ENCODE peak calls at places on chromosome 6, in ten cellular contexts. One of them, this sample, is unnamed.

GRCh38 chr6:152188011-152188410 is 380.5 kb downstream of the ESR1 start:
- DNase-seq in amniotic epithelial cell: no peak
- DNase-seq in AG09309: no peak
- DNase-seq in stimulated activated CD8-positive, alpha-beta memory T cell treated with anti-CD3 and anti-CD28 coated beads, Interleukin-7, amount 100 ng/mL, for 1 hour: no peak
- DNase-seq in HCT116: no peak
- DNase-seq in cardiac fibroblast: no peak
- DNase-seq in GM13977: no peak
- DNase-seq in AG10803: no peak
- DNase-seq in testis: no peak
- DNase-seq in right lobe of liver: no peak
- DNase-seq in this sample: no peak

GRCh38 chr6:142302427-142303190 is 802 bp downstream of the ADGRG6 start:
- DNase-seq in cardiac fibroblast: no peak
- DNase-seq in testis: no peak
- DNase-seq in GM13977: no peak
- DNase-seq in HCT116: peak; percentile 53
- DNase-seq in right lobe of liver: peak; percentile 64
- DNase-seq in stimulated activated CD8-positive, alpha-beta memory T cell treated with anti-CD3 and anti-CD28 coated beads, Interleukin-7, amount 100 ng/mL, for 1 hour: no peak
- DNase-seq in AG09309: no peak
- DNase-seq in AG10803: no peak
- DNase-seq in amniotic epithelial cell: no peak
- DNase-seq in this sample: no peak

GRCh38 chr6:33975631-33976424 is 170.1 kb downstream of the GRM4 start:
- DNase-seq in HCT116: no peak
- DNase-seq in stimulated activated CD8-positive, alpha-beta memory T cell treated with anti-CD3 and anti-CD28 coated beads, Interleukin-7, amount 100 ng/mL, for 1 hour: no peak
- DNase-seq in GM13977: no peak
- DNase-seq in cardiac fibroblast: no peak
- DNase-seq in AG09309: no peak
- DNase-seq in AG10803: no peak
- DNase-seq in right lobe of liver: peak; percentile 26
- DNase-seq in amniotic epithelial cell: no peak
- DNase-seq in testis: no peak
- DNase-seq in this sample: no peak

GRCh38 chr6:101912266-101912665 is 518.8 kb downstream of the GRIK2 start:
- DNase-seq in testis: no peak
- DNase-seq in HCT116: no peak
- DNase-seq in amniotic epithelial cell: no peak
- DNase-seq in GM13977: no peak
- DNase-seq in right lobe of liver: no peak
- DNase-seq in cardiac fibroblast: no peak
- DNase-seq in AG09309: no peak
- DNase-seq in AG10803: no peak
- DNase-seq in stimulated activated CD8-positive, alpha-beta memory T cell treated with anti-CD3 and anti-CD28 coated beads, Interleukin-7, amount 100 ng/mL, for 1 hour: no peak
- DNase-seq in this sample: no peak

GRCh38 chr6:160104821-160105517 is 16.6 kb upstream of the SLC22A1 start:
- DNase-seq in cardiac fibroblast: no peak
- DNase-seq in amniotic epithelial cell: no peak
- DNase-seq in GM13977: no peak
- DNase-seq in AG09309: no peak
- DNase-seq in stimulated activated CD8-positive, alpha-beta memory T cell treated with anti-CD3 and anti-CD28 coated beads, Interleukin-7, amount 100 ng/mL, for 1 hour: no peak
- DNase-seq in testis: no peak
- DNase-seq in AG10803: no peak
- DNase-seq in right lobe of liver: no peak
- DNase-seq in HCT116: no peak
- DNase-seq in this sample: no peak

GRCh38 chr6:111382476-111383294 is 100.3 kb downstream of the REV3L start:
- DNase-seq in HCT116: no peak
- DNase-seq in right lobe of liver: no peak
- DNase-seq in cardiac fibroblast: peak; percentile 18
- DNase-seq in AG09309: no peak
- DNase-seq in AG10803: no peak
- DNase-seq in amniotic epithelial cell: peak; percentile 13
- DNase-seq in stimulated activated CD8-positive, alpha-beta memory T cell treated with anti-CD3 and anti-CD28 coated beads, Interleukin-7, amount 100 ng/mL, for 1 hour: no peak
- DNase-seq in GM13977: no peak
- DNase-seq in testis: no peak
- DNase-seq in this sample: peak; percentile 75

GRCh38 chr6:72832271-72832670 is 210.4 kb downstream of the KCNQ5 start:
- DNase-seq in amniotic epithelial cell: no peak
- DNase-seq in AG09309: no peak
- DNase-seq in right lobe of liver: no peak
- DNase-seq in HCT116: no peak
- DNase-seq in cardiac fibroblast: no peak
- DNase-seq in testis: no peak
- DNase-seq in stimulated activated CD8-positive, alpha-beta memory T cell treated with anti-CD3 and anti-CD28 coated beads, Interleukin-7, amount 100 ng/mL, for 1 hour: no peak
- DNase-seq in AG10803: peak; percentile 65
- DNase-seq in GM13977: no peak
- DNase-seq in this sample: no peak

GRCh38 chr6:39855356-39855995 is 63.3 kb downstream of the DAAM2 start:
- DNase-seq in AG09309: no peak
- DNase-seq in testis: no peak
- DNase-seq in stimulated activated CD8-positive, alpha-beta memory T cell treated with anti-CD3 and anti-CD28 coated beads, Interleukin-7, amount 100 ng/mL, for 1 hour: no peak
- DNase-seq in HCT116: no peak
- DNase-seq in AG10803: peak; percentile 71
- DNase-seq in GM13977: no peak
- DNase-seq in right lobe of liver: no peak
- DNase-seq in amniotic epithelial cell: no peak
- DNase-seq in cardiac fibroblast: no peak
- DNase-seq in this sample: no peak

This sample was measured in thyroid gland.